ENCODE peak calls at places on chromosomes 3 and 15, in four cellular contexts. N is stomach, D is K562, U is testis. Z is an unnamed sample.

GRCh38 chr3:23815879-23816278 is 10.1 kb downstream of the UBE2E1 start:
- DNase-seq in N (no peak), U (no peak), D (no peak), Z (no peak)

GRCh38 chr3:173553635-173554280 is 156.2 kb downstream of the NLGN1 start:
- DNase-seq in N (no peak), D (no peak), U (peak), Z (peak)

GRCh38 chr15:56805466-56806146 is 72.3 kb upstream of the ZNF280D start:
- DNase-seq in D (no peak), N (no peak), U (no peak), Z (peak)

GRCh38 chr3:20405731-20406130 is 219.7 kb upstream of the SGO1 start:
- DNase-seq in N (no peak), D (no peak), U (no peak), Z (no peak)

GRCh38 chr3:68878322-68878721 is 54.0 kb downstream of the TAFA4 start:
- DNase-seq in U (no peak), N (no peak), D (peak), Z (peak)

GRCh38 chr3:58062469-58062868 is 54.2 kb downstream of the FLNB start:
- DNase-seq in U (no peak), D (no peak), N (no peak), Z (no peak)

GRCh38 chr3:165192610-165193192 is 3.5 kb downstream of the SLITRK3 start:
- DNase-seq in N (no peak), D (no peak), U (no peak), Z (no peak)

GRCh38 chr3:112653209-112653871 is 12.4 kb upstream of the CCDC80 start:
- DNase-seq in N (no peak), U (no peak), D (no peak), Z (no peak)

GRCh38 chr15:100256985-100257650 is 84.7 kb downstream of the ADAMTS17 start:
- DNase-seq in N (peak), D (no peak), U (no peak), Z (no peak)

GRCh38 chr3:167078070-167078622 is 302.0 kb downstream of the ZBBX start:
- DNase-seq in N (no peak), D (no peak), U (no peak), Z (no peak)

GRCh38 chr15:88331291-88331690 is 74.8 kb upstream of the NTRK3 start:
- DNase-seq in N (no peak), D (peak), U (peak), Z (peak)

GRCh38 chr3:197750863-197751737 is 1.4 kb downstream of the FYTTD1 start:
- DNase-seq in N (peak), D (no peak), U (peak), Z (peak)

GRCh38 chr3:129663045-129663446 is 56.6 kb upstream of the PLXND1 start:
- DNase-seq in U (no peak), D (no peak), N (no peak), Z (no peak)

GRCh38 chr3:193809106-193809505 is 216.1 kb downstream of the OPA1 start:
- DNase-seq in U (no peak), N (no peak), D (no peak), Z (no peak)

GRCh38 chr3:77042892-77043291 is 3.0 kb downstream of the ROBO2 start:
- DNase-seq in D (no peak), U (no peak), N (no peak), Z (no peak)

GRCh38 chr15:96417760-96418130 is 87.2 kb downstream of the NR2F2 start:
- DNase-seq in U (no peak), N (no peak), D (no peak), Z (no peak)

GRCh38 chr3:140972833-140973232 is 31.2 kb downstream of the SLC25A36 start:
- DNase-seq in U (no peak), N (no peak), D (no peak), Z (peak)

GRCh38 chr3:184712579-184713355 is 903 bp upstream of the MAGEF1 start:
- DNase-seq in U (no peak), D (no peak), N (no peak), Z (no peak)

GRCh38 chr15:42921049-42921731 is 612 bp upstream of the TTBK2 start:
- DNase-seq in U (peak), D (no peak), N (peak), Z (no peak)

GRCh38 chr3:126442099-126442848 is 33.4 kb downstream of the ZXDC start:
- DNase-seq in N (peak), U (peak), D (no peak), Z (no peak)

GRCh38 chr15:54159044-54159443 is 180.8 kb downstream of the UNC13C start:
- DNase-seq in U (no peak), N (no peak), D (no peak), Z (no peak)

GRCh38 chr15:89665449-89666146 is 10.3 kb upstream of the KIF7 start:
- DNase-seq in N (peak), U (peak), D (peak), Z (peak)

GRCh38 chr15:95208988-95209387 is 977.6 kb downstream of the MCTP2 start:
- DNase-seq in D (no peak), N (no peak), U (no peak), Z (no peak)

GRCh38 chr3:106013971-106014370 is 145.2 kb upstream of the CBLB start:
- DNase-seq in U (no peak), D (peak), N (no peak), Z (no peak)

GRCh38 chr3:11455977-11456376 is 183.8 kb downstream of the ATG7 start:
- DNase-seq in D (no peak), N (no peak), U (no peak), Z (no peak)

GRCh38 chr3:55488398-55489055 is 1.4 kb upstream of the WNT5A start:
- DNase-seq in N (peak), U (peak), D (peak), Z (peak)

GRCh38 chr15:75647370-75648155 is at the start of gene SNX33:
- DNase-seq in D (peak), U (peak), N (peak), Z (peak)

GRCh38 chr3:119795849-119796248 is 13.9 kb downstream of the NR1I2 start:
- DNase-seq in U (no peak), D (no peak), N (no peak), Z (peak)

GRCh38 chr3:115513411-115513800 is 109.9 kb upstream of the GAP43 start:
- DNase-seq in D (no peak), N (no peak), U (peak), Z (no peak)

GRCh38 chr15:43514241-43515057 is 3.0 kb upstream of the MAP1A start:
- DNase-seq in N (no peak), D (peak), U (peak), Z (peak)

GRCh38 chr3:98109789-98110188 is 20.7 kb upstream of the OR5H1 start:
- DNase-seq in D (no peak), N (no peak), U (no peak), Z (no peak)

GRCh38 chr3:98110191-98110908 is 20.2 kb upstream of the OR5H1 start:
- DNase-seq in U (no peak), D (no peak), N (no peak), Z (no peak)

DNA sequence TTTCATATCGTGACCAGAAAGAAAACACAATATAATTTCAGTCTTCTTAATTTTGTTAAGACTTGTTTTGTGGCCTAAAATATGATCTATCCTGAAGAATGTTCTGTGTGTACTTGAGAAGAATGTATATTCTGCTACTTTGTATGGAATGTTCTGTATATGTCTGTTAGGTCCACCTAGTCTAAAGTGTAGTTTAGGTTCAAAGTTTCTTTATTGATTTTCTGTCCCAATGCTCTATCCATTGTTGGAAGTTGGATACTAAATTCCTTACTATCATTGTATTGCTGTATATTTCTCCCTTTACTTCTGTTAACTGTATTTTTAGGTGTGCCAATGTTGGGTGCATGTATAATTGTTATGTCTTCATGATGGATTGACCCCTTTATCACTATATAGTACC is 21.2 kb downstream of the OR5AC2 start:
- DNase-seq in U (no peak), N (no peak), D (no peak), Z (no peak)
- TF ChIP-seq POLR2A in U (no peak), N (no peak), D (no peak), Z (no peak)

DNA sequence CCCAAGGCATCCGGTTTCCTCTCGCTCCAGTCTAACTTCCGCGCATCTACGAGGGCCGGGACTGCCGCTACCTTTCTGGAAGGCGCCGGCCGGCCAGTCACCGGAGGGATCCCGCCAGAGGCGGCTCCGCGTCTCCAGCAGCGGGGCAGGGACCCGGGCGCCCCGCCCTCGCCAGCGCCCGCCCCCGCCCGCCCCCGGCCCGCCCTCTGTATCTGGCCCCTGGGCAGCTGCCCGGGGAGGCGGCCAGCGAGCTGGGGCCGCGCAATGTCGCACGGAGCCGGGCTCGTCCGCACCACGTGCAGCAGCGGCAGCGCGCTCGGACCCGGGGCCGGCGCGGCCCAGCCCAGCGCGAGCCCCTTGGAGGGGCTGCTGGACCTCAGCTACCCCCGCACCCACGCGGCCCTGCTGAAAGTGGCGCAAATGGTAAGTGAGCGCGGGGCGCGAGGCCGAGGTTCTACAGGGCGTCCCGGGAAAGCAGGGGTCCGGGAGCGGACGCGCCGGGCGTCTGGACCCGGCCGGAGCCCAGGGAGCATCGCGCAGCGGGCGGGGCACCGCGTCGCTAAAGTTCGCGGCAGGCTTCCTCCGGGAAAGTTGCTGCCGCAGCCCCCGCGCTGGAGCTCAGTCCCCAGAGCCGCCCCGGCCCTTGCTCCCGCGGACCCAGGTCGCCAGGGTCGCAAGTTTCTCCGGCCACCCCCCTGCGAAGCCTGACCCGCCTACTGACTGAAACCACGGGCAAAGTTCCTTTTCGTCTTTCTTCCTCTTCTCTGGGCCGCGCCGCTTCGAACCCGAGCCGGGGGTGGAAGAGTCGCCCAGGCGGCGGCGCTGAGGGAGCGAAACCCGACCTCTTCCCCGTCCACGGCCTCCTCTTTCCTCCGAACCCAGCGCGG is at the start of gene CMTM7:
- DNase-seq in U (peak), D (peak), N (peak), Z (peak)
- TF ChIP-seq POLR2A in U (no peak), D (no peak), N (no peak), Z (peak)

GRCh38 chr3:127817331-127817821 is 4.9 kb downstream of the MGLL start:
- DNase-seq in D (no peak), U (no peak), N (no peak), Z (no peak)
- TF ChIP-seq POLR2A in D (no peak), U (no peak), N (no peak), Z (no peak)

GRCh38 chr15:85702321-85703230 is 92.1 kb downstream of the KLHL25 start:
- DNase-seq in N (no peak), U (no peak), D (no peak), Z (peak)
- TF ChIP-seq POLR2A in N (no peak), U (no peak), D (no peak), Z (peak)

GRCh38 chr3:128075516-128076464 is 23.6 kb downstream of the SEC61A1 start:
- DNase-seq in U (peak), N (peak), D (peak), Z (peak)
- TF ChIP-seq POLR2A in U (no peak), N (no peak), D (peak), Z (peak)

GRCh38 chr3:186625600-186626042 is 12.8 kb downstream of the AHSG start:
- DNase-seq in U (no peak), N (no peak), D (no peak), Z (no peak)
- TF ChIP-seq POLR2A in U (no peak), N (no peak), D (no peak), Z (no peak)